ENCODE peak calls at places on chromosomes 1 and 21, in six cellular contexts. E is foreskin fibroblast, K is psoas muscle, O is MM.1S, A is colonic mucosa, H is choroid plexus epithelial cell. Y is an unnamed sample.

GRCh38 chr1:238624786-238625185 is 734.1 kb upstream of the ZP4 start:
- DNase-seq in H (no peak), A (no peak), E (no peak), K (no peak), O (no peak), Y (no peak)

GRCh38 chr1:184791199-184791935 is 36.7 kb upstream of the EDEM3 start:
- DNase-seq in K (no peak), A (no peak), H (peak; percentile 40), O (no peak), E (peak; percentile 68), Y (peak; percentile 67)

GRCh38 chr21:41283211-41283818 is 33.3 kb upstream of the FAM3B start:
- DNase-seq in E (peak; percentile 86), K (no peak), O (peak; percentile 84), H (peak; percentile 93), A (peak; percentile 64), Y (peak; percentile 94)

GRCh38 chr1:17441265-17441992 is 2.0 kb upstream of the RCC2 start:
- DNase-seq in O (peak; percentile 59), E (peak; percentile 58), K (no peak), H (peak; percentile 73), A (no peak), Y (peak; percentile 91)

GRCh38 chr1:36350659-36351171 is 27.3 kb upstream of the EVA1B start:
- DNase-seq in A (no peak), K (no peak), E (peak; percentile 90), O (no peak), H (peak; percentile 78), Y (peak; percentile 76)

GRCh38 chr1:2271134-2271785 is 43.1 kb downstream of the SKI start:
- DNase-seq in A (no peak), H (no peak), K (peak; percentile 47), O (no peak), E (no peak), Y (no peak)

GRCh38 chr1:203052556-203053059 is 26.3 kb downstream of the PPFIA4 start:
- DNase-seq in A (no peak), O (no peak), K (no peak), E (no peak), H (no peak), Y (no peak)

GRCh38 chr1:1069061-1069710 is 4.9 kb downstream of the RNF223 start:
- DNase-seq in E (peak; percentile 77), K (peak; percentile 82), H (peak; percentile 57), A (peak; percentile 90), O (peak; percentile 58), Y (peak; percentile 25)

GRCh38 chr1:61301824-61302652 is 219.7 kb downstream of the NFIA start:
- DNase-seq in H (peak; percentile 91), K (no peak), A (no peak), E (peak; percentile 71), O (no peak), Y (peak; percentile 88)

GRCh38 chr1:84253891-84254290 is 47.6 kb upstream of the SAMD13 start:
- DNase-seq in E (peak; percentile 91), K (peak; percentile 68), H (peak; percentile 88), O (no peak), A (peak; percentile 72), Y (peak; percentile 82)

GRCh38 chr1:226700861-226701260 is 38.2 kb downstream of the ITPKB start:
- DNase-seq in K (no peak), O (no peak), E (no peak), A (no peak), H (no peak), Y (no peak)

GRCh38 chr21:15023782-15024181 is 41.0 kb downstream of the NRIP1 start:
- DNase-seq in A (no peak), E (no peak), H (peak; percentile 47), K (no peak), O (no peak), Y (no peak)

GRCh38 chr1:30718636-30719405 is 4.6 kb downstream of the MATN1 start:
- DNase-seq in K (peak; percentile 90), A (peak; percentile 88), E (peak; percentile 99), O (peak; percentile 95), H (peak; percentile 99), Y (peak; percentile 98)

GRCh38 chr1:211783897-211784296 is 46.7 kb downstream of the LPGAT1 start:
- DNase-seq in K (no peak), A (peak; percentile 55), H (no peak), O (no peak), E (no peak), Y (no peak)

GRCh38 chr1:172671591-172671990 is 12.7 kb downstream of the FASLG start:
- DNase-seq in K (no peak), E (peak; percentile 63), A (no peak), O (no peak), H (peak; percentile 26), Y (peak; percentile 68)

GRCh38 chr1:42096565-42096964 is 56.6 kb upstream of the GUCA2B start:
- DNase-seq in H (no peak), A (no peak), O (no peak), K (no peak), E (no peak), Y (no peak)

GRCh38 chr1:149995927-149996326 is 14.6 kb downstream of the OTUD7B start:
- DNase-seq in E (peak; percentile 41), H (peak; percentile 47), K (no peak), O (no peak), A (no peak), Y (peak; percentile 41)

GRCh38 chr1:33390550-33390949 is 40.3 kb downstream of the PHC2 start:
- DNase-seq in A (no peak), E (peak; percentile 88), H (peak; percentile 96), K (no peak), O (no peak), Y (peak; percentile 62)

GRCh38 chr1:42931911-42932422 is 26.7 kb downstream of the SLC2A1 start:
- DNase-seq in H (no peak), O (peak; percentile 24), A (peak; percentile 91), E (no peak), K (peak; percentile 76), Y (no peak)

GRCh38 chr1:23622284-23622683 is 63.0 kb upstream of the ID3 start:
- DNase-seq in H (no peak), A (no peak), E (no peak), K (no peak), O (no peak), Y (no peak)

GRCh38 chr1:65170511-65171142 is 22.6 kb downstream of the AK4 start:
- DNase-seq in A (no peak), H (peak; percentile 88), E (peak; percentile 86), O (no peak), K (no peak), Y (peak; percentile 51)

GRCh38 chr1:21572141-21572540 is 62.9 kb downstream of the ALPL start:
- DNase-seq in A (no peak), E (no peak), K (no peak), O (no peak), H (no peak), Y (no peak)

GRCh38 chr1:218365600-218365999 is 20.5 kb downstream of the TGFB2 start:
- DNase-seq in E (peak; percentile 39), O (no peak), H (peak; percentile 36), K (peak; percentile 72), A (no peak), Y (peak; percentile 70)

GRCh38 chr1:157181790-157182189 is 43.6 kb upstream of the ETV3 start:
- DNase-seq in K (no peak), A (no peak), H (no peak), O (peak; percentile 86), E (no peak), Y (no peak)

DNA sequence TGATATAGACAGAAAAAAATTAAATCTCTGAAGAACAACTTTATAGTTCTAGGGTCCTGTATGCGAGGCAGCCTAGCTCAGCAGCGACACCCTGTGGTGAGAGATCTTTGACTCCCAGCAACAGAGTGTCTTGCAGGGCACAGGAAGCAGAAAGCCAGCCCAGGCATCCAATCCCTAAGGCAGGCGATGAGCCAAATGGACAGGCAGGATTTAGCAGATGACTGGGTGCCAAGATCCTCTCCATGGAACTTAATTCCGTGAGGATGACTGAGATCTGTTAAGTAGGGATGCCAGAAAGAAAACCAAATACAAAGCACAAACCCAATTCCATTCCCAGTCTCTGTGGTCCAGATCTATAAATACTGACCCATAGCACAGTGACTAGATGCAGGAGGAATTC is 38.8 kb downstream of the HLCS start:
- DNase-seq in A (peak; percentile 87), K (peak; percentile 88), E (peak; percentile 96), O (peak; percentile 74), H (peak; percentile 89), Y (peak; percentile 89)
- H3K4me3 ChIP-seq in A (no peak overlapping the region), K (no peak overlapping the region), E (no peak overlapping the region), O (no peak overlapping the region), H (no peak overlapping the region), Y (no peak overlapping the region)

GRCh38 chr1:93681549-93682412 is at the start of gene BCAR3:
- DNase-seq in H (peak; percentile 75), E (peak; percentile 93), K (peak; percentile 85), A (peak; percentile 71), O (no peak), Y (peak; percentile 73)
- TF ChIP-seq CTCF in H (peak; percentile 9), E (peak; percentile 19), K (peak; percentile 43), A (no peak), O (no peak), Y (peak; percentile 31)

DNA sequence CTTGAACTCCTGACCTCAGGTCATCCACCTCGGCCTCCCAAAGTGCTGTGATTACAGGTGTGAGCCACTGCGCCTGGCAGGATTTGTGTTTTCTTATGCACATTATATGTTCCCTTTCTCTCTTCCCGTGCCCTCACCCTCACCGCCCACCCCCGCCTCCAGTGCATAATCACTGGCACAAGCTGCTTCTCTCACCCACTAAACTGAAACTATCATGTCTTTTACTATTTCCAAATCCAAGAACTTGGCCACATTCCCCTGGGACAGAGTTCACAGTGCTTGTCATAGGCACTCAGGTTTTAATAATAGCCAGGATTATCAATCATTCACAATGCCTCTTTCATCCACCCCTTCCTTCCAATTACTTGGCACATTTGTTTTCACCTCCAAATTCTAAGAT is 17.8 kb upstream of the MAPKAPK2 start:
- DNase-seq in O (no peak), K (no peak), A (no peak), H (no peak), E (no peak), Y (no peak)
- H3K4me3 ChIP-seq in O (no peak overlapping the region), K (no peak overlapping the region), A (no peak overlapping the region), H (no peak overlapping the region), E (no peak overlapping the region), Y (no peak overlapping the region)

DNA sequence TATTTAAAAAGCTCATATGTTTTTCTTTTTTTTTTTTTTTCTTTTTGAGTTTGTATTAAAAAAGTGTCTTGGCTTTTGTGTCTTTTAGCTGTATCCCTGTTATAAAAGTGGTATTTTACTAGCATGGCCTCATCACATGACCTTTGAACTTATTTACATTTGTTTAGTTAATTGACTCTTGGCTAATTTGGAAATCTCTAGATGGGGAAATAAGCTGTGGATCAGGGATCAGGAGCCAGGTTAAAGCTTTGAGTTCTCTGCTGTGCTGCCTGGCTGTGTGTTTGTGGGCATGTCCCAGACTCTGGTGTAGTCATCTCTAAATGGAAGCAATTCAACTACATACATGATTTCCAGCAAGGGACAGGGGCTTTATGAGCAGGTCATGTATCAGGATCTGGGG is 56.5 kb downstream of the HHAT start:
- DNase-seq in K (no peak), H (no peak), E (peak; percentile 18), A (no peak), O (no peak), Y (no peak)
- TF ChIP-seq CTCF in K (no peak), H (no peak), E (no peak), A (no peak), O (no peak), Y (no peak)

GRCh38 chr1:204080163-204080903 is 7.4 kb downstream of the SOX13 start:
- DNase-seq in K (peak; percentile 89), O (no peak), H (peak; percentile 91), E (peak; percentile 88), A (peak; percentile 89), Y (peak; percentile 85)
- H3K4me3 ChIP-seq in K (peak overlapping the region; percentile 18), O (no peak overlapping the region), H (no peak overlapping the region), E (no peak overlapping the region), A (no peak overlapping the region), Y (no peak overlapping the region)